ENCODE peak calls at places on chromosomes 11 and 22, in six cellular contexts. W is GM23338, I is HL-60, J is A549, G is K562, B is Panc1. R is an unnamed sample.

GRCh38 chr11:111307472-111308108 is 9.2 kb downstream of the POU2AF3 start:
- DNase-seq in W (no peak), I (no peak), J (no peak), G (no peak), B (no peak), R (no peak)

GRCh38 chr22:35726398-35726797 is 8.7 kb downstream of the APOL5 start:
- DNase-seq in W (no peak), I (no peak), J (no peak), G (no peak), B (no peak), R (no peak)

GRCh38 chr11:6618117-6619020 is 853 bp downstream of the TPP1 start:
- DNase-seq in W (no peak), I (peak; percentile 95), J (no peak), G (peak; percentile 87), B (no peak), R (no peak)

GRCh38 chr11:126930100-126930841 is 70.3 kb downstream of the KIRREL3 start:
- DNase-seq in W (no peak), I (no peak), J (no peak), G (no peak), B (no peak), R (no peak)

GRCh38 chr11:68748061-68748460 is 3.3 kb downstream of the TESMIN start:
- DNase-seq in W (no peak), I (no peak), J (no peak), G (no peak), B (no peak), R (no peak)

GRCh38 chr11:130434521-130435223 is 6.3 kb upstream of the ADAMTS8 start:
- DNase-seq in W (peak; percentile 91), I (peak; percentile 61), J (peak; percentile 78), G (peak; percentile 67), B (peak; percentile 85), R (peak; percentile 78)

GRCh38 chr22:36743591-36744412 is 32.1 kb downstream of the IFT27 start:
- DNase-seq in W (no peak), I (no peak), J (no peak), G (no peak), B (no peak), R (peak; percentile 77)

GRCh38 chr11:115990004-115990447 is 485.8 kb upstream of the CADM1 start:
- DNase-seq in W (peak; percentile 81), I (no peak), J (peak; percentile 2), G (peak; percentile 66), B (no peak), R (peak; percentile 59)

GRCh38 chr22:32378703-32379272 is 21.1 kb downstream of the RFPL3 start:
- DNase-seq in W (peak; percentile 93), I (peak; percentile 16), J (peak; percentile 56), G (peak; percentile 73), B (no peak), R (peak; percentile 80)

GRCh38 chr11:9057032-9057431 is 34.4 kb downstream of the SCUBE2 start:
- DNase-seq in W (no peak), I (no peak), J (no peak), G (no peak), B (no peak), R (no peak)

GRCh38 chr22:35064664-35065063 is 1.3 kb upstream of the ISX start:
- DNase-seq in W (no peak), I (no peak), J (no peak), G (peak; percentile 72), B (no peak), R (no peak)

GRCh38 chr11:130611791-130612251 is 163.4 kb downstream of the ADAMTS15 start:
- DNase-seq in W (no peak), I (no peak), J (peak; percentile 74), G (no peak), B (no peak), R (no peak)

GRCh38 chr11:95584180-95584579 is 205.4 kb downstream of the FAM76B start:
- DNase-seq in W (no peak), I (no peak), J (no peak), G (no peak), B (no peak), R (no peak)

GRCh38 chr11:116329354-116330090 is 443.3 kb downstream of the BUD13 start:
- DNase-seq in W (no peak), I (no peak), J (no peak), G (no peak), B (no peak), R (no peak)

GRCh38 chr11:12113294-12113693 is 2.9 kb downstream of the MICAL2 start:
- DNase-seq in W (no peak), I (no peak), J (no peak), G (no peak), B (no peak), R (no peak)

GRCh38 chr11:60318726-60319125 is 8.3 kb upstream of the MS4A6E start:
- DNase-seq in W (no peak), I (no peak), J (no peak), G (no peak), B (no peak), R (no peak)

GRCh38 chr11:112132737-112133136 is 31.2 kb downstream of the IL18 start:
- DNase-seq in W (peak; percentile 29), I (no peak), J (no peak), G (no peak), B (no peak), R (no peak)

GRCh38 chr11:119416606-119417580 is 6.1 kb downstream of the THY1 start:
- DNase-seq in W (peak; percentile 68), I (no peak), J (no peak), G (no peak), B (no peak), R (no peak)

GRCh38 chr22:27060188-27060587 is 402.8 kb downstream of the MIAT start:
- DNase-seq in W (no peak), I (no peak), J (no peak), G (no peak), B (no peak), R (no peak)

GRCh38 chr11:89205378-89205777 is 27.7 kb downstream of the TYR start:
- DNase-seq in W (no peak), I (no peak), J (no peak), G (no peak), B (no peak), R (no peak)

GRCh38 chr11:12042215-12042676 is 33.8 kb upstream of the DKK3 start:
- DNase-seq in W (peak; percentile 9), I (peak; percentile 74), J (peak; percentile 63), G (no peak), B (no peak), R (no peak)

DNA sequence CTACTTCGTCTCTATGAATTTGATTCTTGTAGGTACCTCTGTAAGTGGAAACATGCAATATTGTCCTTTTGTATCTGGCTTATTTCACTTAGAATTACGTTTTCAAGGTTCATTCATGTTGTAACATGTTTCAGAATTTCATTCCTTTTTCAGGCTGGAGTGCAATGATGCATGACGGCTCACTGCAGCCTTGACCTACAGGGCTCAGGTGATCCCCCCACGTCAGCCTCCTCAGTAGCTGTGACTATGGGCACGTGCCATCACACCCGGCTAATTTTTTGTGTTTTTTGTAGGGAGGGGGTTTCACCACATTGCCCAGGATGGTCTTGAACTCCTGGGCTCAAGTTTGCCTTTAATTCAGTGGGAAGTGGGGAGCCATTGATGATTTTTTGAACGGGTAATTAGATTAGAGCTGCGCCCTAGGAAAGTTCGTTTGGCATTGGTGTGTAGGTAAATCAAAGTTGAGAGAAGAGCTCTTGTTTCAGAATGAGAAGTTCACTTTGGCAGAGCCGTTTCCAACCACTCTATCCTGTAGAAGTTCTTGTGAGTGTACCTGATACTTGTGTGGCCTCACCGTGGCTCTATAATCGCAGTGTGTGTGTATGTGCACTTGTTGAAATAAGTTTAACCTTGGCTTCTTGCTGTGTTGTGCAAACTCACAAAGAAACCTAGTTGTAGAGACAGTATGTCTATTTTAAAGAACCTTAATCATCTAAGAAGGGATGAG is 115.9 kb downstream of the NAV2 start:
- DNase-seq in W (no peak), I (no peak), J (no peak), G (no peak), B (no peak), R (no peak)
- TF ChIP-seq REST in W (no peak), I (no peak), J (no peak), G (no peak), B (no peak), R (no peak)

GRCh38 chr11:73758451-73758850 is 2.4 kb downstream of the RAB6A start:
- DNase-seq in W (no peak), I (no peak), J (no peak), G (no peak), B (no peak), R (no peak)

GRCh38 chr11:73760680-73761402 is at the start of gene RAB6A:
- DNase-seq in W (peak; percentile 100), I (peak; percentile 99), J (peak; percentile 99), G (peak; percentile 99), B (peak; percentile 95), R (peak; percentile 96)

GRCh38 chr11:73761403-73761945 is 600 bp upstream of the RAB6A start:
- DNase-seq in W (no peak), I (no peak), J (no peak), G (no peak), B (no peak), R (no peak)

GRCh38 chr11:73760066-73760679 is 701 bp downstream of the RAB6A start:
- DNase-seq in W (peak; percentile 61), I (no peak), J (peak; percentile 48), G (peak; percentile 63), B (no peak), R (peak; percentile 69)

DNA sequence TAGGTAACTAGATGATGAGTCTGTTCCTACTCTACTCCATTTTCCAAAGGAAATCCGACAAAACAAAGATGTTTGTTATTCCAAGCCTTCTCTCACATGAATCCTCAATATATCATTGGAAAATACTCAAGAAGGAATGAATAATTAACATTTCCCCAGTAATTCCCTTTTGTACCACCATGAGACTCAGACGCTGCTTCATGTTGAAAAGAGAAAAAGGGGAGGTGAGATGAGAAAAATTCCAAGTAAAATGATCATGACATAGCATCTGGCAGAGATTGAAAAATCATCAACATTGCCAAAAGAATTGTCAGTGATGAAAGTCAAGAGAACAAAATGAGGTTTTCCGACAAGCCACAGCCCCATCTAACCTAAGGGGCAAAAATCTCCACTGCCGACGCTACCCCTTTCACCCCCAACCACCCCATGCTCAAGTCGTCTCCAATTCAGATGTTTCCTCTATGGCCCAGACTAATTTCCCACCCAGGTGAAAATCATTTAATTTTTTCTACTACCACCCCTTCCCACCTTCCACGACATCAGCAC is 1.3 kb downstream of the RAB6A start:
- DNase-seq in W (peak; percentile 14), I (no peak), J (peak; percentile 26), G (no peak), B (no peak), R (peak; percentile 36)
- TF ChIP-seq REST in W (no peak), I (no peak), J (no peak), G (no peak), B (peak; percentile 19), R (no peak)

DNA sequence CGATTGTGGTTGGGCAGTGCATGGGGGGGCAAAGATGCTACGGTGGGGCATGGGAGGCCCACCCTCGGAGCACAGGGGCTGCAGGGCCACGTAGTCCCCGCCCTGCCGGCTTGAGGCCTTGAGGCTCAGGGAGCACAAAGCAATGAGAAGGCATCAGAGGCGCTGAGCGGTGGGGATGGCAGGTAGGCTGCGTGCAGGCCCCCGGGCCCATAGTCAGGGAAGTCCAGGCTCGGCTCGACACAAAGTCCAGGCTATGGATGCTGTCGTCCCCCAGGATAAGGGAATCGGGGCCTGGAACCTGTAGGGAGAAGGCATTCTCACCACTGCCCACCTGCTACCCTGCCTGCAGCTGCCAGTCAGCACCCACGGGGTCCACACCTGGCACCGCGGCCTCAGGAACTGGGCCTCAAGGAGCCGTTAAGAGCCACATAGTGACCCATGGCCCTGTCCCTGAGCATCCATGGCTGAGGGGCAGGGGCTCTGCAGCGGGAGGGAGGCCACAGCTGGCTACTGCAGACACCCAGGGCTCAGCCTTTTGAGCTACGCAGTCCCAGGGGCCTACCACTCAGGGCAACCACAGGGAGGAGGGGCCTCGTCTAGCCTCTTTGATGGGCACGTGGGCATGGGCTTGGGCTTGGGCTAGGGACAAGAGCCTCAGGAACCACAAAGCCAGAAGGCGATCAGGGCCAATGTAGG is 179.7 kb downstream of the IGLL1 start:
- DNase-seq in W (no peak), I (no peak), J (no peak), G (no peak), B (no peak), R (no peak)
- TF ChIP-seq REST in W (no peak), I (no peak), J (no peak), G (no peak), B (no peak), R (no peak)

GRCh38 chr22:20571531-20572007 is 64.2 kb downstream of the MED15 start:
- DNase-seq in W (peak; percentile 72), I (no peak), J (peak; percentile 21), G (peak; percentile 96), B (peak; percentile 13), R (peak; percentile 81)
- TF ChIP-seq REST in W (no peak), I (no peak), J (no peak), G (no peak), B (no peak), R (no peak)

R was measured in SK-N-SH.